ENCODE peak calls at places on chromosomes 2 and 18, in eight cellular contexts. L is GM23338, X is K562, H is HepG2, A is A549, J is HCT116, G is GM12878, D is Panc1. N is an unnamed sample.

GRCh38 chr2:130864830-130865229 is 28.1 kb downstream of the ARHGEF4 start:
- DNase-seq in L (no peak), X (no peak), H (no peak), A (no peak), J (peak), G (no peak), D (no peak), N (peak)

GRCh38 chr2:107128381-107128780 is 242.4 kb upstream of the ST6GAL2 start:
- DNase-seq in L (no peak), X (no peak), H (no peak), A (no peak), J (no peak), G (no peak), D (no peak), N (no peak)

GRCh38 chr2:144607899-144608477 is 88.1 kb upstream of the ZEB2 start:
- DNase-seq in L (no peak), X (no peak), H (no peak), A (no peak), J (no peak), G (no peak), D (no peak), N (peak)

GRCh38 chr2:149387411-149387810 is 57.0 kb downstream of the LYPD6 start:
- DNase-seq in L (no peak), X (no peak), H (no peak), A (no peak), J (no peak), G (no peak), D (no peak), N (no peak)

GRCh38 chr2:176643711-176644110 is 374.5 kb downstream of the MTX2 start:
- DNase-seq in L (peak), X (no peak), H (peak), A (no peak), J (no peak), G (no peak), D (no peak), N (no peak)

GRCh38 chr2:148391324-148391723 is 253.2 kb upstream of the EPC2 start:
- DNase-seq in L (no peak), X (no peak), H (no peak), A (no peak), J (no peak), G (no peak), D (no peak), N (no peak)

GRCh38 chr2:4576075-4576474 is 872.7 kb downstream of the DCDC2C start:
- DNase-seq in L (no peak), X (no peak), H (no peak), A (no peak), J (no peak), G (no peak), D (no peak), N (no peak)

GRCh38 chr2:6777626-6778025 is 88.1 kb downstream of the CMPK2 start:
- DNase-seq in L (no peak), X (no peak), H (no peak), A (no peak), J (no peak), G (no peak), D (no peak), N (no peak)

GRCh38 chr2:5694016-5694690 is 2.0 kb downstream of the SOX11 start:
- DNase-seq in L (peak), X (no peak), H (no peak), A (no peak), J (no peak), G (no peak), D (no peak), N (no peak)

GRCh38 chr2:69667805-69668382 is 24.4 kb upstream of the AAK1 start:
- DNase-seq in L (peak), X (no peak), H (no peak), A (no peak), J (no peak), G (no peak), D (no peak), N (no peak)

GRCh38 chr18:50456285-50456684 is 81.4 kb downstream of the SKA1 start:
- DNase-seq in L (no peak), X (no peak), H (no peak), A (no peak), J (no peak), G (no peak), D (no peak), N (no peak)

GRCh38 chr2:38438536-38439225 is 61.6 kb upstream of the ATL2 start:
- DNase-seq in L (no peak), X (no peak), H (no peak), A (no peak), J (no peak), G (peak), D (no peak), N (no peak)

GRCh38 chr2:73111300-73112025 is 1.3 kb downstream of the RAB11FIP5 start:
- DNase-seq in L (peak), X (peak), H (peak), A (peak), J (peak), G (no peak), D (no peak), N (no peak)

DNA sequence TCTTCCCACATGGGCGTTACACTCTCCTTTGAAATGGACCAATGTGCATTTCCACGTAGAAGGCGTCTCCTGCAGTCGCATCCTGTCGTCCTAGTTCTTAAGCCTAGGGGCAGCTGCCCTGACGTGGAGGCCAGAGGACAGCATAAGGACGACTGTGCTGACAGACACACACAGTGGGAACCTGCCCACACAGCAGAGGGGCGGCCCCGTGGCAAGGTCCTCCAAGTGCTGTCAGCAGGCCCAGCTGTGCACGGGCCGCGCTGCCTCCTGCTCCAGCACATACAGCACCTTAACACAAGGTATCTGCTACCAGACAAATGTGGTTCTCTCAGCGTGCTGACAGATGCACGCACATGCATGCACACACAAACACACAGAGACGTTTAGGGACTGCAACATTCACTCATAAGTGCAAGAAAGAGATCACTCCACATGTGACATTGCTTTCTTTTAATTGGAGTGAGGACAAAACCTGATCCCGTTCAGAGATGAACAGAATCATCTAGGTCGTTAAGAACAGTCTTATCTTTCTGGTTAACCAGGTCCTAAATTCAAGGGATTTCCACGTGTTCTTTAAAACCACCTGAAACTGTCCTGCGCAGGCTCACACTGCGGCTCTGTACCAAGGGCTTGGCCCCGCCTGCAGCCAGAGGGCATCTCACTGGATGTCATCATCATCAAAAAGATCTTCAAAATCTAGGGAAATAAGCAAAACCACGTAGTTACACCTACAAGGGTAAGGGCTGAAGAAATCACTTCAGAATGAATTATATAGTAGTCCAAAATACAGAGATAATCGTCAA is 5.5 kb downstream of the COPS9 start:
- DNase-seq in L (no peak), X (no peak), H (no peak), A (no peak), J (no peak), G (no peak), D (no peak), N (no peak)
- TF ChIP-seq REST in L (no peak), X (no peak), H (no peak), A (no peak), J (no peak), G (no peak), D (no peak), N (no peak)

GRCh38 chr2:162232027-162232426 is 11.2 kb downstream of the FAP start:
- DNase-seq in L (no peak), X (no peak), H (no peak), A (no peak), J (no peak), G (no peak), D (no peak), N (no peak)

GRCh38 chr2:162232611-162233115 is 10.6 kb downstream of the FAP start:
- DNase-seq in L (no peak), X (no peak), H (no peak), A (no peak), J (no peak), G (no peak), D (no peak), N (no peak)

GRCh38 chr2:162230761-162231160 is 12.5 kb downstream of the FAP start:
- DNase-seq in L (no peak), X (no peak), H (no peak), A (no peak), J (no peak), G (no peak), D (no peak), N (no peak)

GRCh38 chr2:162221064-162221463 is 22.2 kb downstream of the FAP start:
- DNase-seq in L (peak), X (peak), H (peak), A (peak), J (peak), G (no peak), D (peak), N (peak)

DNA sequence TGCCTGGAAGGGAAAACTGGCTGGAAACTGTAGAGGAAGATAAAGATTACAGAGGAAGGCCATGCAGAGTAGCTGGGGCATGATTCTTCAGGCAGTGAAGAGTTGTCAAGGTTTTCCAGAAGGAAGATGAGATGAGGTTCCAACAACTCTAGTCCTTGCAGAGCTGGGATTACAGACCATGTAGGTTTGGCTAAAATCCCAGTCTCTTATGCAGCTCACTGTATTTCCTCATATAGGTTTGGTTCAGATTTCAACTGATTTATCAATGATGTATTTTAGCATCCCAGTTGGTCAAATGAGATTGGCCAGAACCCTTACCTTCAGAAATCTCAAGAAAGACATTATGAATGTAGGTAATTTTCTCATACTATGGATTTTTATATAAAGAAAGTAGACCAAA is 16.4 kb downstream of the FAP start:
- DNase-seq in L (no peak), X (no peak), H (no peak), A (no peak), J (no peak), G (no peak), D (no peak), N (no peak)
- TF ChIP-seq REST in L (no peak), X (no peak), H (no peak), A (no peak), J (no peak), G (no peak), D (no peak), N (no peak)

DNA sequence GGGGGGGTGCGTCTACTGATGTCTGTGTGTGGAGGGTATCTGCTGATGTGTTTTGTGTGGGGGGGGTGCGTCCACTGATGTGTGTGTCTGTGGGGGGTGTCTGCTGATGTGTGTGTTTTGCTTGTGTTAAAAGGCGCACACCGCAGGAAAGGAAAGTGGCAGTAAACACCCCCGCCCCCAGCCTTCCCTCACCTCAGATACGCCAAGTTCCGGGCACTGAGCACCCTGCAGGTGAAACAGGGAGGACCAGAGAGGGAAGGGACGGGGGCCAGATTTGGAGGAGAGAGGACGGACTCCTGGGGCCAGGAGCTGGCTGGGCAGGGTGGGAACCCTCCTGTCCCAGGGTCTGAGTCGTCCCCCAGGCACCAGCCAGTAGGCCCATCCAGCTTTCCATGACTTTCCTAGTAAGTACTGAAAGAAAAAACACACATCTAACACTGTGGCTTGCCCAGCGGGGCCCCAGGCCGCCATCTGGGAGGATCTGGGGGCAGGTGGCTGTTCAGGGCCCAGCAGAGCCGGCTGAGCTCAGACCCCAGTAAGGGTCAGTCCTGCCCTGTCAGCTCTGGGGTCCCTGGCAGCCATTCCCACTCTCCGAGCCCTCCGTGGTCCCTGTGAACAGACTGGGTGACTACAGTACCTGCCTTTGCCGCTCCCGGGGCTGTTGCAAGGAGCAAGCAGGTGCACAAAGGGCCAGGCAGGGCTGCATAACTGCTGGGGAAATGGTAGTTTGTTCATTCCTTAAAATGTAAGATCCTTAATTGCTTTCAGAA is 126.9 kb downstream of the NFATC1 start:
- DNase-seq in L (no peak), X (no peak), H (no peak), A (no peak), J (no peak), G (no peak), D (no peak), N (peak)
- TF ChIP-seq REST in L (no peak), X (no peak), H (no peak), A (no peak), J (no peak), G (no peak), D (no peak), N (no peak)

DNA sequence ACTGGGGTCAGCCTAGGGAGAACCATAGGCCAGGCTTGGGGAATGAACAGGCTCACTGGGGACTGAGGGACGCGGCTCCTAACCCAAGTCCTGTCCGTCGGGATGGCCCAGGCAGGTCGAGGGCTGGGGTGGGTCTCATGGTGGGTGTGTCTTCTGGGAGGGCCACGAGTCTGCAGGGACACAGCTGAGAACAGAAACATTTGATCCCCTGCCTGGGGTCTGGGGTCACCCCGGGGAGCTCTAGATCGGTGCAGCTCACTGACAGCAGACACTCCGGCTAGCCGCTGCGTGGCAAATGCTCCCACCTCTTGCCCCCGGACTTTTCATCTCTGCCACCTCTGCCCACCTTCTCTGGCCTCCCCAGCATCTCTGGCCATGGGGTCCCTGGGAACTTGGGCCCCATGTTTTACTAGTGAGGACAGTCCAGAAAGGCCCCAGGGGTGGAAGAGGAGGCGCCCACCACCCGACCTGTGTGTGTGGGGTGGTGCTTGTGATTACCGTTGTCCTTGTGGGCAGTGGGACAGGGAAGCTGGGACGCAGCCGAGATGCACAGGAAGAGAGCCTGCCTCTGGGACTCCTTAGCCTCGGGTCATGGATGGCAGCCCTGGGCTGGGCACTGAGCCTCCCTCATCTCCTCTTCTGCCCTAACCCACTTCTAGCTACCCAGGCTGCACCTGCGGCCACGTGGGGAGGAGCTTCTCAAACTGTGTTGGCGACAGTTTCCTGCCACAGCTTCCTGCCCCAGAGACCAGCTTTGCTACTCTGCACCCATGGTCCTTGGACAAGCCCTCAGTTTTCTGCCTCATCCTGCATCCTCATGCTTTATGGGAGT is 4.9 kb downstream of the ZAP70 start:
- DNase-seq in L (no peak), X (no peak), H (no peak), A (no peak), J (no peak), G (no peak), D (no peak), N (peak)
- TF ChIP-seq REST in L (no peak), X (no peak), H (no peak), A (no peak), J (no peak), G (no peak), D (no peak), N (no peak)

DNA sequence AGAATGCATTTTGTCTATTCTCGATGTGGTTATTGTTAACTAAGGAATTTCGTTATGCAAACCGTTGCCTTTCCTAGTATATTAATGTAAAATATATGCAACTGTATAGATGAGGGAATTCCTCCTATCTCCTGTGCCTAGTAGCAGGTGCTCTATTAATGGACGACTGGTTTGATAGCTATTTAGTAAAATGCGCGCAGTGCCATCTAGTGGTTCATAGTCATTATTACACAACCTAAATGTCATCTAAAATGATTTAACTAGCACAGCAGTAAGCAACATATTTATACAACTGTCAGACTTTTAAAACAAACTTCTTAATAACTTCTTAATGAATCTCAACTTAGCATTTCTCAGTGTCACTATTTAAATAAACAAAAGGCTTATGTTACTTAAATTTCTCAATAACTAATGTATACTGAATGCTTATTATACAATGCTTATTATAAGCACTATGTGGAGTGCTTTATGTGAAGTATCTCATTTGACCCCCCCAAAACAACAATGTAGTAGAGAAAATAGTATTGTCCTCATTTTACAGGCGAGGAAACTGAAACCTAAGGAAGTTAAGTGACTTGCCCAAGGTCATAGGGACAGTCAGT is 77.9 kb downstream of the DTNA start:
- DNase-seq in L (peak), X (peak), H (peak), A (peak), J (peak), G (peak), D (no peak), N (peak)
- TF ChIP-seq REST in L (no peak), X (no peak), H (no peak), A (no peak), J (no peak), G (no peak), D (no peak), N (no peak)

GRCh38 chr2:233690444-233690843 is 2.2 kb upstream of the UGT1A6 start:
- DNase-seq in L (no peak), X (no peak), H (no peak), A (no peak), J (no peak), G (no peak), D (no peak), N (no peak)

GRCh38 chr2:233693963-233694362 is 1.3 kb downstream of the UGT1A6 start:
- DNase-seq in L (no peak), X (no peak), H (no peak), A (no peak), J (no peak), G (no peak), D (no peak), N (no peak)

GRCh38 chr2:233692648-233693047 is at the start of gene UGT1A6:
- DNase-seq in L (no peak), X (no peak), H (no peak), A (no peak), J (no peak), G (no peak), D (no peak), N (no peak)

GRCh38 chr2:233689498-233689897 is 3.2 kb upstream of the UGT1A6 start:
- DNase-seq in L (no peak), X (no peak), H (no peak), A (no peak), J (no peak), G (no peak), D (no peak), N (no peak)

GRCh38 chr2:233691443-233692433 is 952 bp upstream of the UGT1A6 start:
- DNase-seq in L (no peak), X (no peak), H (no peak), A (no peak), J (no peak), G (no peak), D (no peak), N (no peak)
- TF ChIP-seq REST in L (no peak), X (no peak), H (no peak), A (no peak), J (no peak), G (no peak), D (no peak), N (no peak)

DNA sequence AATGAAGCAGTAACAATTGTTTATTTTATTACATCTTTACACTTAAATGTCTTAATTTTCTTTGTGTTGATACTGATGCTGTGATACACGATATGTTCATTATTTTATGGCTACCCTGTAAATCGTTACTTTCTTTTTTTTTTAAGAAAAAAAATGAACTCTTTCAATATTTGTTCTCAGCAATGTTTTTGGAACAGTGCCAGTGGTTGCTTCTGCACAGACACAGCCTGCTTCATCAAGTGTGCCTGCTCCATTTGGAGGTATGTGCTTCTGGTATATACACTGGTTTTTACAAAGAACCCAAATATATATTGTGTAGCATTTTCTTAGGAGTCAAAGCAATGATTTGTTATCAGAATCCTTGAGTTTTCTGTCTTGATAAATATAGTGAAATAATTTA is 62.2 kb upstream of the SCYGR2 start:
- DNase-seq in L (no peak), X (no peak), H (peak), A (no peak), J (no peak), G (no peak), D (no peak), N (no peak)
- TF ChIP-seq REST in L (no peak), X (no peak), H (no peak), A (no peak), J (no peak), G (no peak), D (no peak), N (no peak)

GRCh38 chr2:172102159-172102857 is 392 bp downstream of the DLX2 start:
- DNase-seq in L (no peak), X (peak), H (no peak), A (peak), J (no peak), G (no peak), D (no peak), N (no peak)
- TF ChIP-seq REST in L (no peak), X (no peak), H (no peak), A (no peak), J (no peak), G (no peak), D (no peak), N (no peak)

GRCh38 chr2:184556639-184557038 is 41.7 kb upstream of the ZNF804A start:
- DNase-seq in L (no peak), X (no peak), H (no peak), A (no peak), J (no peak), G (no peak), D (no peak), N (no peak)

GRCh38 chr2:184562532-184562931 is 35.8 kb upstream of the ZNF804A start:
- DNase-seq in L (no peak), X (no peak), H (no peak), A (no peak), J (no peak), G (no peak), D (no peak), N (peak)

GRCh38 chr2:184564092-184564491 is 34.2 kb upstream of the ZNF804A start:
- DNase-seq in L (no peak), X (no peak), H (no peak), A (no peak), J (no peak), G (no peak), D (no peak), N (no peak)

GRCh38 chr2:184558713-184559464 is 39.4 kb upstream of the ZNF804A start:
- DNase-seq in L (no peak), X (no peak), H (no peak), A (no peak), J (no peak), G (no peak), D (no peak), N (no peak)

GRCh38 chr2:184560603-184561002 is 37.7 kb upstream of the ZNF804A start:
- DNase-seq in L (no peak), X (no peak), H (no peak), A (no peak), J (no peak), G (no peak), D (no peak), N (no peak)
- TF ChIP-seq REST in L (no peak), X (no peak), H (no peak), A (no peak), J (no peak), G (no peak), D (no peak), N (no peak)